ENCODE peak calls at places on chromosomes 11 and 22, in eight cellular contexts. U is neural progenitor cell, I is GM23248, X is fibroblast of lung, G is MM.1S, D is Karpas-422, Q is PC-3, M is endodermal cell. B is an unnamed sample.

GRCh38 chr11:61083601-61084147 is 18.6 kb upstream of the CD5 start:
- DNase-seq in Q (no peak), X (no peak), G (no peak), I (no peak), D (no peak), M (no peak), U (no peak), B (no peak)

GRCh38 chr22:20965104-20965887 is 1.8 kb upstream of the AIFM3 start:
- DNase-seq in X (no peak), I (no peak), G (no peak), U (peak; percentile 57), Q (no peak), M (peak; percentile 65), D (no peak), B (no peak)

GRCh38 chr11:7573558-7574296 is 59.9 kb downstream of the PPFIBP2 start:
- DNase-seq in U (no peak), M (peak; percentile 88), D (no peak), Q (no peak), X (no peak), G (no peak), I (no peak), B (no peak)

GRCh38 chr11:128405693-128406364 is 181.5 kb downstream of the ETS1 start:
- DNase-seq in X (no peak), G (peak; percentile 80), U (no peak), I (peak; percentile 49), M (no peak), D (no peak), Q (no peak), B (no peak)

GRCh38 chr11:69173925-69174591 is 18.3 kb downstream of the SMIM38 start:
- DNase-seq in Q (no peak), I (no peak), D (no peak), X (peak; percentile 34), M (no peak), G (no peak), U (no peak), B (no peak)

GRCh38 chr11:8318536-8318935 is 54.9 kb upstream of the LMO1 start:
- DNase-seq in D (no peak), I (no peak), X (no peak), G (no peak), U (peak; percentile 85), M (peak; percentile 88), Q (no peak), B (no peak)

GRCh38 chr11:132134322-132134721 is 763.9 kb downstream of the NTM start:
- DNase-seq in Q (peak; percentile 89), D (no peak), U (no peak), M (no peak), X (peak; percentile 39), I (peak; percentile 72), G (no peak), B (no peak)

GRCh38 chr11:118623291-118623655 is 15.9 kb downstream of the PHLDB1 start:
- DNase-seq in I (peak; percentile 61), U (no peak), Q (peak; percentile 71), G (no peak), X (no peak), M (no peak), D (no peak), B (peak; percentile 28)

GRCh38 chr11:74232316-74232950 is 61.3 kb downstream of the PPME1 start:
- DNase-seq in G (peak; percentile 22), U (no peak), M (no peak), D (no peak), X (no peak), Q (no peak), I (no peak), B (no peak)

GRCh38 chr11:64448599-64449380 is 89.8 kb downstream of the RPS6KA4 start:
- DNase-seq in X (peak; percentile 52), U (peak; percentile 94), M (peak; percentile 96), D (peak; percentile 89), I (peak; percentile 83), G (peak; percentile 68), Q (peak; percentile 90), B (peak; percentile 55)

GRCh38 chr11:64449381-64450167 is 90.6 kb downstream of the RPS6KA4 start:
- DNase-seq in G (peak; percentile 75), U (peak; percentile 89), I (peak; percentile 72), M (peak; percentile 95), Q (peak; percentile 92), D (peak; percentile 93), X (peak; percentile 41), B (peak; percentile 59)

GRCh38 chr11:64447717-64448598 is 89.0 kb downstream of the RPS6KA4 start:
- DNase-seq in X (peak; percentile 20), G (no peak), I (peak; percentile 49), D (peak; percentile 74), Q (peak; percentile 79), M (peak; percentile 55), U (no peak), B (no peak)

GRCh38 chr11:64451856-64452255 is 92.9 kb downstream of the RPS6KA4 start:
- DNase-seq in I (no peak), M (no peak), U (no peak), D (no peak), X (no peak), G (no peak), Q (no peak), B (no peak)

DNA sequence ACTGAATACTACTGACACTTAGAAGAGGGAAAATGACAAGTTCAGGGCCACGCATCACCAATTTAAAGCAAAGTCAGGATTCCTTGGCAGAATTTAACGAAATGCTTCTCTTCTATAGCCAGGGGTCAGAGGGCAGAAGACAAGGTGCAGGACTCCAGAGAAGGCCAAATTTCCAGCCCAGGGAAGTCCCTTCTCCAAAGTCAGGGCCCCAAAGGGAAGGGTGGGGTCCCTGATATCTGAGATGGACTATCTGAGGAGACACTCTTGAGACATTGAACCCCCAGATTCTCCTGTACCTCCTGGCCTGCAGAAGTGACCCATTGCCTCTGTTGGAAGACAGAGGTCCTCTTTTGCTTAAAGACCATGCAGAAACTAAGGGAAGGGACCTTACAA is 91.2 kb downstream of the RPS6KA4 start:
- DNase-seq in U (no peak), M (no peak), I (no peak), D (no peak), G (no peak), X (no peak), Q (no peak), B (no peak)
- H3K9ac ChIP-seq in U (no peak overlapping the region), M (no peak overlapping the region), I (no peak overlapping the region), D (peak overlapping the region; percentile 56), G (no peak overlapping the region), X (no peak overlapping the region), Q (no peak overlapping the region), B (no peak overlapping the region)

GRCh38 chr22:24952837-24953293 is 349 bp downstream of the KIAA1671 start:
- DNase-seq in G (no peak), Q (peak; percentile 71), I (peak; percentile 80), U (peak; percentile 88), M (peak; percentile 90), X (peak; percentile 47), D (no peak), B (peak; percentile 86)
- H3K9ac ChIP-seq in G (peak overlapping the region; percentile 31), Q (peak overlapping the region; percentile 96), I (peak overlapping the region; percentile 73), U (peak overlapping the region; percentile 70), M (peak overlapping the region; percentile 87), X (no peak overlapping the region), D (no peak overlapping the region), B (peak overlapping the region; percentile 97)

GRCh38 chr11:36361901-36362391 is 65.9 kb downstream of the PRR5L start:
- DNase-seq in I (peak; percentile 89), G (no peak), D (no peak), Q (peak; percentile 40), U (peak; percentile 19), X (peak; percentile 77), M (peak; percentile 80), B (no peak)

GRCh38 chr11:36362902-36363301 is 66.8 kb downstream of the PRR5L start:
- DNase-seq in X (peak; percentile 38), M (no peak), I (peak; percentile 61), U (no peak), G (no peak), D (no peak), Q (no peak), B (no peak)

GRCh38 chr11:36360833-36361232 is 64.7 kb downstream of the PRR5L start:
- DNase-seq in U (no peak), X (no peak), D (no peak), I (no peak), Q (no peak), G (no peak), M (no peak), B (no peak)

GRCh38 chr11:36360318-36360717 is 64.2 kb downstream of the PRR5L start:
- DNase-seq in X (no peak), U (no peak), D (no peak), I (no peak), M (no peak), G (no peak), Q (no peak), B (no peak)

GRCh38 chr11:36361472-36361871 is 65.4 kb downstream of the PRR5L start:
- DNase-seq in X (no peak), U (no peak), Q (peak; percentile 23), G (no peak), D (no peak), I (peak; percentile 27), M (no peak), B (no peak)
- H3K9ac ChIP-seq in X (no peak overlapping the region), U (no peak overlapping the region), Q (no peak overlapping the region), G (no peak overlapping the region), D (no peak overlapping the region), I (peak overlapping the region; percentile 73), M (no peak overlapping the region), B (no peak overlapping the region)

GRCh38 chr11:43922295-43922648 is 20.2 kb upstream of the C11orf96 start:
- DNase-seq in X (no peak), M (no peak), I (no peak), Q (no peak), D (no peak), U (no peak), G (no peak), B (no peak)

GRCh38 chr11:43921561-43922294 is 20.7 kb upstream of the C11orf96 start:
- DNase-seq in X (no peak), G (peak; percentile 87), Q (no peak), U (no peak), I (no peak), M (no peak), D (no peak), B (no peak)

GRCh38 chr11:43922974-43923326 is 19.5 kb upstream of the C11orf96 start:
- DNase-seq in I (no peak), X (no peak), U (no peak), G (no peak), M (no peak), D (no peak), Q (no peak), B (no peak)

GRCh38 chr11:43919852-43920597 is 22.4 kb upstream of the C11orf96 start:
- DNase-seq in M (no peak), X (peak; percentile 88), D (no peak), I (no peak), Q (no peak), U (no peak), G (no peak), B (no peak)

DNA sequence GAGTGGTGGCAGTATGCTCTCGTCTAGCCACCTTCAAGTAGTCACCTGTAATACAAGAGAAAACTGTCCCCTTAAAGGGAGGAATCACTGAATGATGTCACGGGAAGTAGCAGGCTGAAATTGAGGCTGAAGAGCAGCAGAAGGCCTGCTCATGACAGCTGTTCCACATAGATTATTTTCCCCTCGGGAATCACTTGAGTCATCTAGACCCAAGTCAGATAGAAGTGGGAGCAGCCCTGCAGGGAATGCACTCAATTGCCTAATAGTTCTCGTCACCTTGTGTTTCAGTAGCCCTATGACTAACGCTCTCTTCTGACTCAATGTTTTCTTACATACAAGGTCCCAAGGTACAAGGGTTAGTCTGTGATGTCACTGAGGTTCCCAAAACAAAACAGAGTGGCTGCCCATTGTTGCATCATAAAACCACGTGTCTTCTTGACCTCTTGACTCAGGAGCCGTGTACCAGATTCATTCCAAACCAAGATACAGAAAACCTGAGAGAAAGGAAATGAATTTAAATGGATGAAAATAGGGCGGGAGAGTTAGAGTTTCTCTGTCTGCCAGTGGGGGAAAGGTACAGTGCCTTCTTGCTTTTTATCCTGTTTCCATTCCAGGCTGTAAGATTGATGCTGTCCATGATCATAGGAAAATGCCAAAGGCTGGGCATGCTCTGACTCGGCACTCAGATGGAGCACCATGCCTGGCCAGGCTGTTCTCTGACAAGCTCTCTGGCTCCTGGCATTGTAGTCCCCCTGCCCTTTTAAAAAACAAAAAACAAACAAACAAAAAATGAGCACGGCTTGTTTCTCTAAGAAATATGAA is 21.6 kb upstream of the C11orf96 start:
- DNase-seq in X (peak; percentile 100), U (no peak), I (peak; percentile 100), G (peak; percentile 34), M (no peak), D (no peak), Q (peak; percentile 95), B (peak; percentile 96)
- H3K9ac ChIP-seq in X (no peak overlapping the region), U (no peak overlapping the region), I (peak overlapping the region; percentile 39), G (peak overlapping the region; percentile 62), M (no peak overlapping the region), D (no peak overlapping the region), Q (peak overlapping the region; percentile 23), B (no peak overlapping the region)

B was measured in endothelial cell of umbilical vein.